ENCODE peak calls at places on chromosomes 13 and 19, in six cellular contexts. E, U, H, D, T and C are unnamed samples.

GRCh38 chr13:99215466-99215865 is 14.8 kb downstream of the UBAC2 start:
- DNase-seq in E (no peak), U (peak; percentile 87), H (no peak), D (no peak), T (no peak), C (no peak)

GRCh38 chr19:35109395-35110112 is 6.1 kb upstream of the FXYD3 start:
- DNase-seq in E (peak; percentile 23), U (no peak), H (no peak), D (no peak), T (no peak), C (no peak)

GRCh38 chr19:1931445-1931844 is 9.5 kb upstream of the CSNK1G2 start:
- DNase-seq in E (no peak), U (no peak), H (no peak), D (no peak), T (no peak), C (no peak)

GRCh38 chr13:35388979-35389378 is 87.5 kb downstream of the MAB21L1 start:
- DNase-seq in E (no peak), U (no peak), H (no peak), D (peak; percentile 2), T (no peak), C (no peak)

GRCh38 chr19:32354345-32354744 is 8.9 kb downstream of the ZNF507 start:
- DNase-seq in E (no peak), U (no peak), H (no peak), D (no peak), T (no peak), C (no peak)

GRCh38 chr19:30281903-30282302 is 90.3 kb upstream of the ZNF536 start:
- DNase-seq in E (no peak), U (no peak), H (no peak), D (no peak), T (no peak), C (no peak)

GRCh38 chr19:36115453-36116343 is at the start of gene TBCB:
- DNase-seq in E (peak; percentile 86), U (peak; percentile 96), H (peak; percentile 84), D (no peak), T (peak; percentile 84), C (peak; percentile 9)

GRCh38 chr19:54684537-54684936 is 21.8 kb downstream of the LILRB4 start:
- DNase-seq in E (peak; percentile 53), U (no peak), H (no peak), D (no peak), T (no peak), C (peak; percentile 51)

GRCh38 chr13:26227396-26227971 is 5.4 kb upstream of the RNF6 start:
- DNase-seq in E (no peak), U (no peak), H (no peak), D (no peak), T (no peak), C (no peak)

GRCh38 chr19:39752390-39752789 is 14.6 kb upstream of the CLC start:
- DNase-seq in E (no peak), U (no peak), H (no peak), D (no peak), T (no peak), C (no peak)

GRCh38 chr13:90713436-90714133 is 633.9 kb upstream of the MIR17HG start:
- DNase-seq in E (no peak), U (no peak), H (no peak), D (no peak), T (no peak), C (no peak)

DNA sequence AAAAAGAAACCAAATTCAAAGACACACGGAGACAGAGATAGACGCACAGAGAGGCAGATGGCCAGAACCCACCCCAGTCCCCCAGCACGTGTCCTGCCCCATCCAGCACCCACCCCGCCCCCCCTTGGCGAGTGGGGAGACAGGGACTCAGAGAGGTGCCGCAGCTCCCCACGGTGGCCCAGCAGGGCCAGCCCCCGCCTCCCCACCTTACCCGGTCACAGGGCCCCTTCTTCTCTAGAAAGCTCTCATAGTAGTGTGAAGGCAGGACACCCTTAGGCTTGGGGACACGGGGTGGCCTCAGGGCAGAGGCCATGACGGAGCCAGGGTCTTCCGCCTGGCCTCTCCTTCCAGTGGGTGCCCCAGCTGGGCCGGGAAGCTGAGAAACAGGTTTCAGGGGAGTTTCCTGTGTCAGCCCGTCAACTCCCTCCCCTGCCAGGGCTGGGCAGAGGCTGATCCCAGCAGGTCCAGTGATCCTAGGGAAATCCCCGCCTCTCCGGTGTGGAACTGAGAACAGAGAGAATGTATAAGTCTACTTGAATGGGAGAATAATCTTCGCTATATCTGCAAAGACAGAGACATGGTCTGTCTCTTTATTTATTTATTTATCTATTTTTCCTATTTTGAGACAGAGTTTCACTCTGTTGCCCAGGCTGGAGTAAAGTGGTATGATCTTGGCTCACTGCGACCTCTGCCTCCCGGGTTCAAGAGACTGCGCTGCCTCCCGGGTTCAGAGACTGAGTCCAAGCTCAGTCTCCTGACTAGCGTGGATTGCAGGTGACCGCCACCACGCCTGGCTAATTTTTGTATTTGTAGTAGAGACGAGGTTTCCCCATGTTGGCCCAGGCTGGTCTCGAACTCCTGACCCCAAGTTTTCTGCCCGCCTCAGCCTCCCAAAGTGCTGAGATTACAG is at the start of gene STAP2:
- DNase-seq in E (peak; percentile 51), U (no peak), H (no peak), D (no peak), T (peak; percentile 83), C (no peak)
- H3K27ac ChIP-seq in E (no peak within 1 kb of the TSS), U (peak within 1 kb of the TSS; percentile 18), H (peak within 1 kb of the TSS; percentile 70), D (no peak within 1 kb of the TSS), T (peak within 1 kb of the TSS; percentile 70), C (no peak within 1 kb of the TSS)

DNA sequence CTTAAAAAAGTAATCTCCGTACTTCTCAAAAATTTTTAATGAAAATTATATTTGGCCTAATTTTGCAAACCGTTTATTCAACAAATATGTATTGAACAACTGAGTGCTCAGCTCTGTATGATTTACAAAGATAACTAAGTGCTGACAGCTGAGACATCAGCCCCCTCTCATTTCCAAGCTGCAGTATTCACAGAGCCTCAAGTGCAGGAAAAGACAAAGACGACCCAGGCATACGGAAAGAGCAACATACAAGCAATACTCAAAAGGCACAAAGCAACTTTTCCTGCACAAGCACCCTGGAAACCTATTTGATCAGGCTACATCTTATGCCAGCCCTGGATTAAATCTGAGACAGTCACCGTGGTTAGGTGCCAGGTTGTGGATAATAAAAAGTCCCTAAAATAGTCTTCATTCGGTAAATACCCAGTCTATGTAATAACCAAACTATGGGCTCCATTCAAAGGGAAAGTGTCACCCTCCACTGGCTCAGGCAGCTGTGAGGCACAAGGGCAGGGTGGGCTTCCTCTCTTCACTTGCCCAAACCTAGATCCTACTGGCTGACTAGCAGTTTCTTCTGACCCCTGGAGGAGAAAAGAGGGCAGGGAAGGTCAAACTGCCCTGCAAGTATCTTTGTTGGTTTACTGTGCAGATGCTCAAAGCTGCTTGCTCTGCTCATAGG is 65.5 kb downstream of the TBC1D4 start:
- DNase-seq in E (no peak), U (no peak), H (no peak), D (no peak), T (no peak), C (no peak)
- H3K27ac ChIP-seq in E (no peak overlapping the region), U (peak overlapping the region; percentile 37), H (peak overlapping the region; percentile 42), D (no peak overlapping the region), T (no peak overlapping the region), C (no peak overlapping the region)

GRCh38 chr13:31947105-31947504 is 84.5 kb upstream of the FRY start:
- DNase-seq in E (peak; percentile 16), U (no peak), H (no peak), D (no peak), T (peak; percentile 47), C (no peak)

GRCh38 chr13:31947506-31947905 is 84.1 kb upstream of the FRY start:
- DNase-seq in E (no peak), U (no peak), H (no peak), D (no peak), T (peak; percentile 38), C (no peak)

GRCh38 chr13:31951215-31951678 is 80.3 kb upstream of the FRY start:
- DNase-seq in E (no peak), U (no peak), H (no peak), D (no peak), T (peak; percentile 68), C (peak; percentile 99)

GRCh38 chr13:31952641-31953380 is 78.8 kb upstream of the FRY start:
- DNase-seq in E (no peak), U (no peak), H (no peak), D (no peak), T (no peak), C (no peak)

GRCh38 chr13:31950121-31950810 is 81.3 kb upstream of the FRY start:
- DNase-seq in E (no peak), U (no peak), H (no peak), D (no peak), T (no peak), C (peak; percentile 37)
- H3K27ac ChIP-seq in E (no peak overlapping the region), U (no peak overlapping the region), H (no peak overlapping the region), D (no peak overlapping the region), T (no peak overlapping the region), C (peak overlapping the region; percentile 73)

DNA sequence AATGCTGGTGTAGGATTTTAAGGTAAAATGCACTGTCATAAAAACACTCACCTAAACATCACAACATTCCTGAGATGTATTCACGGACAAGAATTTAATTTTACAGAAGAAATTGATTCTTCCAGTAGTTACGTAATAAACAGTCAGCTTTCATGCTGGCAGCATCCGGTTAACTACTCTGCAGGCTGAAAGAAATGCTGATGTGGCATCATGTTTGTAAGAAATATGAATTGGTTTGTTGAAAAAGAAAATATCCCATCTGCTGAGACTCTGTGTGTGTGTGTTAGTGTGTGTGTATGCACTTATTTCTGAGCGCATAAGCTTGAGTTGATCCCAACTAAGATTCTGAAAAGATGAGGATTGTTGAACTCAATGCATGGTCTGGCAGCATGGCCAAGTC is 74.4 kb upstream of the FAM216B start:
- DNase-seq in E (no peak), U (no peak), H (no peak), D (no peak), T (no peak), C (no peak)
- H3K27ac ChIP-seq in E (no peak overlapping the region), U (no peak overlapping the region), H (no peak overlapping the region), D (no peak overlapping the region), T (no peak overlapping the region), C (no peak overlapping the region)

GRCh38 chr13:111282997-111283396 is 37.4 kb upstream of the TEX29 start:
- DNase-seq in E (no peak), U (peak; percentile 50), H (no peak), D (no peak), T (no peak), C (no peak)
- H3K27ac ChIP-seq in E (no peak overlapping the region), U (peak overlapping the region; percentile 71), H (peak overlapping the region; percentile 90), D (no peak overlapping the region), T (peak overlapping the region; percentile 10), C (no peak overlapping the region)

GRCh38 chr13:20174656-20175405 is 14.0 kb upstream of the GJA3 start:
- DNase-seq in E (no peak), U (peak; percentile 98), H (peak; percentile 76), D (no peak), T (peak; percentile 53), C (peak; percentile 82)

GRCh38 chr13:20175907-20176652 is 15.2 kb upstream of the GJA3 start:
- DNase-seq in E (no peak), U (no peak), H (no peak), D (no peak), T (no peak), C (no peak)

GRCh38 chr13:20173121-20173746 is 12.4 kb upstream of the GJA3 start:
- DNase-seq in E (no peak), U (no peak), H (no peak), D (no peak), T (no peak), C (no peak)

GRCh38 chr13:20177049-20177831 is 15.5 kb downstream of the GJB2 start:
- DNase-seq in E (no peak), U (no peak), H (no peak), D (no peak), T (no peak), C (no peak)

DNA sequence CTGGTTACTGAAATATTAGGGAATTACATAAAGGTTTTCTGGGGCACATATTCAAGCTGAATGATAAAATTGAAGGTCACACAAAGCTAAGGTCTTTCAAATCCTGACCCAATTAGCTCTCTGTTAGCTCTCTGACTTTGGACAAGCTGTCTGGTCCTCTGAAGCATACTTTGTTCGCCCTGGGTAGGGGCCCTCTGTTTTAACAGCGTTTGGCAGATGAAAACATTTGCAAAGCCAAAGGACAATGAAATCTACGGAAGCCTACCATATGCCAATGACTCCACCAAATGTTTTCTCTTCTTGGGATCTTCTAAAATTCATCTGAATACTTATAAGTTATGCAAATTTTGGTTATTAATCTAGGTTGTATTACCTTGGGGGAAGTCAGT is 14.5 kb upstream of the GJA3 start:
- DNase-seq in E (no peak), U (no peak), H (no peak), D (no peak), T (no peak), C (no peak)
- H3K27ac ChIP-seq in E (no peak overlapping the region), U (peak overlapping the region; percentile 54), H (no peak overlapping the region), D (no peak overlapping the region), T (no peak overlapping the region), C (no peak overlapping the region)